ENCODE peak calls at places on chromosomes 6 and 20, in six cellular contexts. P is IMR-90, I is HepG2, T is K562, Q is GM12878, L is SK-N-SH. C is an unnamed sample.
A peak's percentile ranks its signal among the peaks of the same experiment; 100 is the strongest.

GRCh38 chr6:22470454-22471368 is 98.7 kb upstream of the HDGFL1 start:
- DNase-seq in Q (peak; percentile 9), L (peak; percentile 55), I (no peak), T (no peak), P (peak; percentile 51), C (peak; percentile 1)

GRCh38 chr6:165849539-165850430 is 186.7 kb upstream of the PDE10A start:
- DNase-seq in L (no peak), Q (no peak), I (no peak), T (no peak), P (no peak), C (no peak)

GRCh38 chr6:143936986-143937765 is 70.9 kb downstream of the PLAGL1 start:
- DNase-seq in P (no peak), L (no peak), I (peak; percentile 34), T (peak; percentile 3), Q (no peak), C (no peak)

GRCh38 chr20:38143646-38144554 is 21.2 kb downstream of the TGM2 start:
- DNase-seq in T (peak; percentile 54), Q (no peak), P (peak; percentile 95), I (peak; percentile 91), L (peak; percentile 46), C (peak; percentile 91)

GRCh38 chr6:27608916-27609883 is 136.3 kb upstream of the ZNF184 start:
- DNase-seq in I (peak; percentile 61), T (no peak), L (no peak), P (peak; percentile 60), Q (peak; percentile 56), C (no peak)

GRCh38 chr6:13044390-13044789 is 283.9 kb downstream of the TBC1D7 start:
- DNase-seq in Q (no peak), I (peak; percentile 5), T (peak; percentile 75), L (no peak), P (no peak), C (peak; percentile 2)

GRCh38 chr6:118649918-118650499 is 1.4 kb downstream of the CEP85L start:
- DNase-seq in T (no peak), Q (no peak), L (no peak), I (no peak), P (no peak), C (no peak)

GRCh38 chr20:59723108-59723500 is 118.8 kb downstream of the PHACTR3 start:
- DNase-seq in Q (no peak), T (no peak), L (no peak), P (no peak), I (no peak), C (no peak)

GRCh38 chr6:21180800-21181337 is 412.7 kb upstream of the SOX4 start:
- DNase-seq in P (no peak), L (no peak), I (no peak), Q (no peak), T (no peak), C (no peak)

GRCh38 chr20:52269926-52270325 is 78.3 kb upstream of the ZFP64 start:
- DNase-seq in Q (no peak), P (no peak), T (no peak), I (no peak), L (no peak), C (no peak)

GRCh38 chr6:132734694-132735236 is 20.9 kb upstream of the VNN1 start:
- DNase-seq in L (no peak), I (peak; percentile 78), T (no peak), Q (no peak), P (peak; percentile 83), C (peak; percentile 57)

GRCh38 chr20:23452776-23453175 is at the start of gene CST11:
- DNase-seq in L (no peak), P (no peak), I (no peak), Q (no peak), T (no peak), C (no peak)

GRCh38 chr20:8248051-8248450 is 116.0 kb downstream of the PLCB1 start:
- DNase-seq in L (no peak), Q (no peak), P (no peak), I (no peak), T (no peak), C (no peak)

GRCh38 chr6:138972226-138972665 is 15.8 kb downstream of the REPS1 start:
- DNase-seq in I (no peak), L (peak; percentile 42), P (peak; percentile 53), T (no peak), Q (no peak), C (no peak)

GRCh38 chr6:111566873-111567517 is 38.7 kb downstream of the TRAF3IP2 start:
- DNase-seq in P (no peak), T (no peak), L (peak; percentile 51), I (no peak), Q (no peak), C (no peak)

GRCh38 chr20:1033751-1034419 is 31.8 kb upstream of the RSPO4 start:
- DNase-seq in P (no peak), I (no peak), Q (no peak), L (no peak), T (peak; percentile 15), C (no peak)

GRCh38 chr20:63542696-63543095 is 4.9 kb downstream of the SRMS start:
- DNase-seq in L (no peak), I (no peak), Q (no peak), P (no peak), T (no peak), C (no peak)

GRCh38 chr6:127554435-127555006 is 22.5 kb upstream of the C6orf58 start:
- DNase-seq in L (peak; percentile 30), T (no peak), I (peak; percentile 46), P (peak; percentile 27), Q (no peak), C (peak; percentile 51)

GRCh38 chr6:83431545-83432165 is 804 bp upstream of the ME1 start:
- DNase-seq in L (no peak), I (no peak), Q (no peak), T (no peak), P (no peak), C (peak; percentile 58)

GRCh38 chr6:26556263-26557070 is 18.3 kb downstream of the HMGN4 start:
- DNase-seq in L (peak; percentile 48), Q (no peak), P (peak; percentile 97), T (peak; percentile 75), I (peak; percentile 93), C (peak; percentile 70)

GRCh38 chr6:221531-222349 is 70.5 kb upstream of the DUSP22 start:
- DNase-seq in L (no peak), T (no peak), I (peak; percentile 35), P (peak; percentile 58), Q (peak; percentile 74), C (no peak)

GRCh38 chr20:43541214-43541613 is 17.6 kb upstream of the SGK2 start:
- DNase-seq in P (peak; percentile 44), T (no peak), Q (no peak), I (no peak), L (no peak), C (no peak)

GRCh38 chr20:43681468-43681942 is 14.6 kb downstream of the MYBL2 start:
- DNase-seq in T (no peak), P (no peak), Q (peak; percentile 21), I (no peak), L (no peak), C (no peak)

GRCh38 chr20:52828199-52828598 is 144.0 kb upstream of the TSHZ2 start:
- DNase-seq in I (no peak), L (no peak), P (no peak), Q (no peak), T (no peak), C (no peak)

GRCh38 chr6:137155830-137156229 is 17.6 kb downstream of the IL22RA2 start:
- DNase-seq in I (no peak), P (no peak), L (no peak), T (no peak), Q (peak; percentile 48), C (no peak)

GRCh38 chr6:161976569-161976968 is 702.7 kb upstream of the AGPAT4 start:
- DNase-seq in L (no peak), I (no peak), P (no peak), Q (no peak), T (no peak), C (no peak)

GRCh38 chr6:55925292-55925691 is 49.9 kb upstream of the BMP5 start:
- DNase-seq in I (no peak), Q (no peak), L (no peak), P (peak; percentile 94), T (no peak), C (peak; percentile 20)

GRCh38 chr20:61598586-61598985 is 346.5 kb downstream of the CDH4 start:
- DNase-seq in Q (no peak), L (no peak), T (no peak), I (no peak), P (no peak), C (no peak)

GRCh38 chr6:69018911-69019310 is 383.8 kb downstream of the ADGRB3 start:
- DNase-seq in T (no peak), Q (no peak), I (no peak), L (no peak), P (no peak), C (no peak)

GRCh38 chr20:62832951-62833391 is 16.1 kb downstream of the COL9A3 start:
- DNase-seq in T (no peak), I (no peak), Q (no peak), P (no peak), L (peak; percentile 69), C (no peak)

GRCh38 chr6:80425089-80425823 is 318.8 kb downstream of the BCKDHB start:
- DNase-seq in Q (no peak), P (peak; percentile 99), I (no peak), T (no peak), L (no peak), C (no peak)

GRCh38 chr6:118982256-118982911 is 47.4 kb upstream of the MCM9 start:
- DNase-seq in P (no peak), Q (no peak), I (no peak), T (no peak), L (no peak), C (no peak)

GRCh38 chr6:127514396-127515227 is 4.5 kb downstream of the MTCL3 start:
- DNase-seq in Q (no peak), I (no peak), L (peak; percentile 28), T (no peak), P (peak; percentile 48), C (no peak)

GRCh38 chr6:53547166-53547814 is 2.4 kb upstream of the GCLC start:
- DNase-seq in Q (no peak), P (no peak), T (no peak), I (no peak), L (peak; percentile 32), C (no peak)

GRCh38 chr20:45725134-45725533 is 3.0 kb downstream of the SPINT4 start:
- DNase-seq in Q (no peak), T (no peak), P (no peak), I (peak; percentile 96), L (no peak), C (no peak)

GRCh38 chr6:104928141-104928540 is 28.8 kb upstream of the LIN28B start:
- DNase-seq in Q (no peak), L (no peak), T (no peak), P (no peak), I (no peak), C (no peak)
- TF ChIP-seq RAD21 in Q (no peak), L (no peak), T (no peak), P (no peak), I (no peak), C (no peak)

GRCh38 chr6:17365961-17366360 is 27.4 kb upstream of the CAP2 start:
- DNase-seq in L (no peak), T (no peak), P (no peak), I (no peak), Q (no peak), C (no peak)
- TF ChIP-seq SMC3 in L (no peak), T (no peak), P (no peak), I (no peak), Q (no peak), C (no peak)

GRCh38 chr20:33013701-33014326 is 6.3 kb downstream of the BPIFB2 start:
- DNase-seq in L (no peak), T (no peak), I (no peak), P (no peak), Q (no peak), C (no peak)
- TF ChIP-seq RAD21 in L (no peak), T (no peak), I (no peak), P (no peak), Q (no peak), C (no peak)

GRCh38 chr6:104130343-104130742 is 729.4 kb downstream of the HACE1 start:
- DNase-seq in L (no peak), Q (no peak), T (no peak), I (no peak), P (no peak), C (no peak)
- TF ChIP-seq SMC3 in L (no peak), Q (no peak), T (no peak), I (no peak), P (no peak), C (no peak)

C was measured in A549.